ENCODE peak calls at places on chromosome 10, in four cellular contexts. R is A673; K is stimulated activated naive B cell treated with anti-CD40 and anti-IgM and Interleukin-4, amounts not matched to agents 10 μg/mL and 1 μg/mL and 100 μg/mL, for 72 hours; H is H9. Q is an unnamed sample.

GRCh38 chr10:63788152-63788821 is 267.1 kb downstream of the REEP3 start:
- DNase-seq in H (no peak), R (no peak), K (no peak), Q (no peak)

GRCh38 chr10:96588601-96589419 is 2.0 kb upstream of the TM9SF3 start:
- DNase-seq in K (no peak), R (peak), H (no peak), Q (no peak)

GRCh38 chr10:124646483-124647352 is 97.5 kb downstream of the FAM53B start:
- DNase-seq in R (no peak), K (no peak), H (no peak), Q (no peak)

GRCh38 chr10:57460540-57460939 is 807.2 kb downstream of the IPMK start:
- DNase-seq in R (no peak), K (no peak), H (no peak), Q (no peak)

GRCh38 chr10:92876509-92877036 is 28.3 kb downstream of the EXOC6 start:
- DNase-seq in H (no peak), R (no peak), K (no peak), Q (no peak)

GRCh38 chr10:103983367-103983911 is 16.5 kb downstream of the SLK start:
- DNase-seq in K (no peak), H (no peak), R (no peak), Q (no peak)

GRCh38 chr10:94299417-94299816 is 63.3 kb downstream of the NOC3L start:
- DNase-seq in H (no peak), K (no peak), R (no peak), Q (no peak)

GRCh38 chr10:18955041-18955440 is 93.6 kb upstream of the MALRD1 start:
- DNase-seq in H (no peak), R (no peak), K (no peak), Q (no peak)

GRCh38 chr10:63446716-63447440 is 18.9 kb downstream of the JMJD1C start:
- DNase-seq in K (no peak), H (no peak), R (no peak), Q (no peak)

GRCh38 chr10:50421026-50421719 is 169.9 kb upstream of the ASAH2 start:
- DNase-seq in R (peak), H (peak), K (peak), Q (no peak)

GRCh38 chr10:116613486-116613885 is 7.3 kb upstream of the PNLIPRP2 start:
- DNase-seq in H (no peak), K (no peak), R (no peak), Q (no peak)

GRCh38 chr10:118045154-118045841 is 1.4 kb downstream of the RAB11FIP2 start:
- DNase-seq in R (no peak), H (no peak), K (no peak), Q (no peak)

GRCh38 chr10:7411671-7412481 is 1.0 kb upstream of the SFMBT2 start:
- DNase-seq in H (peak), K (peak), R (no peak), Q (peak)

GRCh38 chr10:33122014-33122788 is 164.2 kb upstream of the ITGB1 start:
- DNase-seq in H (no peak), R (no peak), K (no peak), Q (no peak)

GRCh38 chr10:3811331-3811870 is 26.4 kb upstream of the KLF6 start:
- DNase-seq in K (peak), R (no peak), H (no peak), Q (no peak)

GRCh38 chr10:125043824-125044658 is 102.1 kb downstream of the ZRANB1 start:
- DNase-seq in H (no peak), R (no peak), K (no peak), Q (no peak)

GRCh38 chr10:123863189-123863580 is 28.4 kb downstream of the CPXM2 start:
- DNase-seq in H (no peak), K (no peak), R (no peak), Q (no peak)

GRCh38 chr10:60816624-60817023 is 38.3 kb downstream of the CDK1 start:
- DNase-seq in R (peak), K (peak), H (no peak), Q (no peak)

GRCh38 chr10:33335800-33336605 is 1.5 kb upstream of the NRP1 start:
- DNase-seq in K (no peak), H (peak), R (no peak), Q (peak)

GRCh38 chr10:102200751-102201640 is 25.1 kb upstream of the ELOVL3 start:
- DNase-seq in R (no peak), K (peak), H (no peak), Q (no peak)

GRCh38 chr10:33612551-33612950 is 278.1 kb upstream of the NRP1 start:
- DNase-seq in K (no peak), R (no peak), H (no peak), Q (no peak)

GRCh38 chr10:33422779-33423520 is 88.5 kb upstream of the NRP1 start:
- DNase-seq in R (no peak), K (no peak), H (no peak), Q (no peak)

GRCh38 chr10:98478430-98479222 is 31.9 kb upstream of the HPS1 start:
- DNase-seq in R (no peak), H (no peak), K (no peak), Q (no peak)

GRCh38 chr10:52314007-52314821 is at the start of gene DKK1:
- DNase-seq in K (peak), R (peak), H (peak), Q (peak)

Q was measured in ecto neural progenitor cell.